ENCODE peak calls at places on chromosome 3, in five cellular contexts. Z is H1, U is GM12878, L is K562, R is HepG2. A is an unnamed sample.

GRCh38 chr3:128273116-128273840 is 120.0 kb downstream of the EEFSEC start:
- DNase-seq in Z (no peak), L (no peak), U (no peak), R (no peak), A (no peak)

GRCh38 chr3:25291524-25291923 is 136.5 kb upstream of the RARB start:
- DNase-seq in Z (no peak), U (no peak), R (no peak), L (no peak), A (no peak)

GRCh38 chr3:5012398-5012797 is 33.2 kb downstream of the BHLHE40 start:
- DNase-seq in Z (no peak), R (no peak), L (peak; percentile 65), U (no peak), A (no peak)

GRCh38 chr3:102441832-102442231 is 7.0 kb downstream of the ZPLD1 start:
- DNase-seq in Z (no peak), L (no peak), U (no peak), R (no peak), A (no peak)

GRCh38 chr3:138300657-138301056 is 29.0 kb downstream of the NME9 start:
- DNase-seq in R (no peak), L (no peak), Z (no peak), U (no peak), A (no peak)

GRCh38 chr3:156729460-156730179 is 55.2 kb downstream of the TIPARP start:
- DNase-seq in U (no peak), Z (no peak), L (no peak), R (no peak), A (no peak)

GRCh38 chr3:27642796-27643195 is 79.3 kb downstream of the EOMES start:
- DNase-seq in U (no peak), Z (no peak), R (no peak), L (no peak), A (no peak)

GRCh38 chr3:64915778-64916177 is 228.0 kb upstream of the ADAMTS9 start:
- DNase-seq in L (peak; percentile 36), U (no peak), Z (no peak), R (no peak), A (no peak)

GRCh38 chr3:126113733-126114132 is 29.8 kb upstream of the SLC41A3 start:
- DNase-seq in U (no peak), R (no peak), Z (no peak), L (peak; percentile 3), A (peak; percentile 6)

GRCh38 chr3:160720123-160720746 is 35.8 kb upstream of the PPM1L start:
- DNase-seq in Z (no peak), R (no peak), U (no peak), L (no peak), A (no peak)

GRCh38 chr3:108312656-108313055 is 16.3 kb downstream of the HHLA2 start:
- DNase-seq in Z (no peak), L (no peak), R (no peak), U (no peak), A (no peak)

GRCh38 chr3:111936967-111937366 is 41.9 kb upstream of the ABHD10 start:
- DNase-seq in L (no peak), U (no peak), Z (no peak), R (no peak), A (no peak)

GRCh38 chr3:170180107-170180951 is 1.2 kb downstream of the PHC3 start:
- DNase-seq in R (no peak), L (peak; percentile 28), Z (no peak), U (no peak), A (peak; percentile 15)

GRCh38 chr3:50160561-50160983 is 5.4 kb downstream of the SEMA3F start:
- DNase-seq in R (no peak), U (no peak), Z (no peak), L (peak; percentile 60), A (no peak)

GRCh38 chr3:50161320-50161719 is 6.2 kb downstream of the SEMA3F start:
- DNase-seq in L (no peak), Z (no peak), R (no peak), U (no peak), A (no peak)

GRCh38 chr3:50163572-50163971 is 8.4 kb downstream of the SEMA3F start:
- DNase-seq in U (no peak), Z (no peak), R (no peak), L (no peak), A (no peak)

GRCh38 chr3:50164056-50164455 is 8.9 kb downstream of the SEMA3F start:
- DNase-seq in R (no peak), L (no peak), Z (no peak), U (no peak), A (peak; percentile 50)

DNA sequence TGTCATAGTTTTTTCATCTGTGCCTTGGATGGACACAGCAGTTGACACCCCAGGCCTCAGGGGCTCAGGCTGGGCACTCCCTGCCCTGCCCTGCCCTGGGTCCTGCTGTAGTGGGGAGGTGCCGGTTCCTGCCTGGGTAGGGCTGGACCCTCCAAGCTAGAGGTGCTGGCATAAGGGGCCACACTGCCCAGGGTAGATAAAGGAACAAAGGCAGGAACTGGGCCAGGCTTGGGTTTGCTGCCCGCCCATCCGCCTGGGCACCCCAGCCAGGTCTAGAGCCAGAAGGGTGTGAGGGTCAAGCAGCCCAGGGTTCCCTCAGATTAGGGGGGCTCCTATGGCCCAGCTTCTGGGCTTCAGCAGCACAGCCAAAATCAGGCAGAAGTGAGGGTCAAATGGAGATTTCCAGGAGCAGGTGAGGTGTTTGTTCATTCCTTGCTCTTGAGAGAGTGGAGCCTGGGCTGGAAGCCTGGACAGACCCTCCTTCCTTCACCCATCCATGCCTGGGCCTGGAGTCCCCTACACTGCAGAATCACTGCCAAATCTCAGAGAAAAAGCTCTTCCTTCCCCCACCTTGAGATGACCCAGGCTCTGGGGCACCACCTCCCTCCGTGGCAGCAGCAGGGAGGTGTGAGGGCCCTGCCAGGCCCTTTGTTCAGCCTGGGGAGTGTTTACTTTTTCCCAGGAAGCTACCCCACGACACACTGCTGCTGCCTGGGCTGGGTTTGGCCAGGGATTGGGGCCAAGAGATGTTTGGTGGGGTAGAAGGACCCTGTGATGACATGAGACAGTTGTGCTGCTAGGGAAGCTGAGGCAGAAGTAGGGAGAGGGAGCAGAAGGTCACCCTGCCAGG is 7.1 kb downstream of the SEMA3F start:
- DNase-seq in L (no peak), R (no peak), U (no peak), Z (no peak), A (no peak)
- TF ChIP-seq KDM1A in L (no peak), R (no peak), U (no peak), Z (no peak), A (no peak)

GRCh38 chr3:177195941-177196472 is 1.3 kb downstream of the TBL1XR1 start:
- DNase-seq in R (no peak), Z (no peak), U (no peak), L (no peak), A (no peak)

GRCh38 chr3:177191108-177191779 is 6.0 kb downstream of the TBL1XR1 start:
- DNase-seq in U (no peak), R (no peak), Z (no peak), L (no peak), A (no peak)

GRCh38 chr3:177194319-177194718 is 3.0 kb downstream of the TBL1XR1 start:
- DNase-seq in U (no peak), R (no peak), L (no peak), Z (no peak), A (no peak)

GRCh38 chr3:177195242-177195940 is 1.9 kb downstream of the TBL1XR1 start:
- DNase-seq in R (no peak), U (no peak), L (peak; percentile 80), Z (no peak), A (peak; percentile 23)

DNA sequence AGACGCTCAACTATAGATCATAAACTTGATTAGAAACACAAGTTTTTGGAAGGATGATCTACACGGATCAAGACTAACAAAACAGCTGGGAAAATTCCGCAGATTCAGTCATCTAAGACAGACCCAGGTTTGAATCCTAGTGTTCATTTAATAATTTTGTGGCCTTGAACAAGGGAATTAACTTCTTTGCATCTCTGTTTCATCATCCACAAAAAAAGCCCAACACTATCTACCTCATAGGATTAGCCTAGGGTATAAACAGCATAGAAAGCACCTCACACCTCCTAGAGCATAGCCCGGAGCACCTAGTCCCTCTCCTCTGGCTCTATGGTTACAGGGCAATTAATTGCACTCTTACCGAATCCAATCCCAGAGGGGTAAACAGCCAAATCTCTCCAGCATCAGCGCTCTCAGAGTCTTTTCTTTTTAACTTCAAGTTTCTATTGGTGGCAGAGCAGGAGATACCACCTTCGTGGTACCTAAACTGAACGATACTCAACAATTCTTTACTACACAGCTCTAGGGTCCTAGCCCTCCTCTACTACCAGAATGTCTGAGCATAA is 3.5 kb downstream of the TBL1XR1 start:
- DNase-seq in U (no peak), R (no peak), Z (no peak), L (no peak), A (no peak)
- TF ChIP-seq KDM1A in U (no peak), R (no peak), Z (no peak), L (no peak), A (no peak)

GRCh38 chr3:149271669-149272068 is 50.0 kb upstream of the CP start:
- DNase-seq in U (no peak), L (no peak), R (no peak), Z (no peak), A (no peak)
- TF ChIP-seq KDM1A in U (no peak), L (no peak), R (no peak), Z (no peak), A (no peak)

GRCh38 chr3:141979050-141979671 is 102.7 kb downstream of the ATP1B3 start:
- DNase-seq in R (no peak), L (no peak), Z (no peak), U (no peak), A (no peak)
- TF ChIP-seq KDM1A in R (no peak), L (no peak), Z (no peak), U (no peak), A (no peak)

GRCh38 chr3:172209333-172210321 is 170.2 kb downstream of the FNDC3B start:
- DNase-seq in R (no peak), U (no peak), Z (no peak), L (no peak), A (no peak)
- TF ChIP-seq KDM1A in R (no peak), U (no peak), Z (no peak), L (no peak), A (no peak)

GRCh38 chr3:181824961-181825360 is 113.2 kb downstream of the SOX2 start:
- DNase-seq in R (no peak), Z (no peak), L (no peak), U (no peak), A (no peak)
- TF ChIP-seq KDM1A in R (no peak), Z (no peak), L (no peak), U (no peak), A (no peak)